ENCODE peak calls at places on chromosomes 3 and 15, in four cellular contexts. R is HepG2, S is GM12878, I is K562. B is an unnamed sample.

GRCh38 chr3:82942041-82942440 is 1180.6 kb upstream of the GBE1 start:
- DNase-seq in S (peak; percentile 16), I (no peak), R (no peak), B (no peak)

GRCh38 chr3:113832477-113833164 is 6.0 kb upstream of the GRAMD1C start:
- DNase-seq in S (peak; percentile 47), R (peak; percentile 42), I (no peak), B (no peak)

GRCh38 chr15:45794304-45794703 is 159.5 kb downstream of the SQOR start:
- DNase-seq in S (no peak), R (no peak), I (no peak), B (no peak)

GRCh38 chr3:138348107-138348949 is at the start of gene MRAS:
- DNase-seq in S (no peak), I (peak; percentile 60), R (peak; percentile 59), B (peak; percentile 79)

GRCh38 chr3:45896956-45897355 is 10.6 kb downstream of the CCR9 start:
- DNase-seq in S (no peak), I (no peak), R (no peak), B (no peak)

GRCh38 chr15:82950746-82951370 is 1.7 kb downstream of the HOMER2 start:
- DNase-seq in R (peak; percentile 11), S (no peak), I (no peak), B (no peak)

GRCh38 chr3:98501863-98502262 is 4.4 kb downstream of the OR5K2 start:
- DNase-seq in S (no peak), I (no peak), R (no peak), B (no peak)

GRCh38 chr15:81007428-81008064 is 6.8 kb downstream of the TLNRD1 start:
- DNase-seq in R (no peak), S (no peak), I (no peak), B (no peak)

GRCh38 chr15:49718234-49718633 is 97.4 kb downstream of the DTWD1 start:
- DNase-seq in S (no peak), R (no peak), I (no peak), B (no peak)

GRCh38 chr15:45646220-45646619 is 11.4 kb downstream of the SQOR start:
- DNase-seq in I (no peak), R (no peak), S (no peak), B (no peak)

GRCh38 chr3:40925228-40925627 is 274.1 kb upstream of the CTNNB1 start:
- DNase-seq in R (no peak), S (no peak), I (no peak), B (no peak)

GRCh38 chr15:36075333-36075732 is 504.1 kb upstream of the CDIN1 start:
- DNase-seq in R (no peak), I (no peak), S (no peak), B (no peak)

GRCh38 chr3:152513301-152513960 is 244.7 kb downstream of the MBNL1 start:
- DNase-seq in R (no peak), S (no peak), I (no peak), B (no peak)

GRCh38 chr15:64288999-64289398 is 67.0 kb downstream of the CSNK1G1 start:
- DNase-seq in I (no peak), R (no peak), S (no peak), B (no peak)

GRCh38 chr3:120460862-120461261 is 10.1 kb upstream of the FSTL1 start:
- DNase-seq in I (no peak), S (no peak), R (no peak), B (no peak)

GRCh38 chr15:38458646-38459045 is 4.7 kb downstream of the FAM98B start:
- DNase-seq in S (no peak), I (no peak), R (no peak), B (no peak)
- TF ChIP-seq NR2C2 in S (no peak), I (no peak), R (no peak), B (no peak)

GRCh38 chr3:50510325-50510724 is 6.9 kb upstream of the CACNA2D2 start:
- DNase-seq in I (no peak), S (no peak), R (no peak), B (no peak)

GRCh38 chr3:50509715-50510114 is 6.3 kb upstream of the CACNA2D2 start:
- DNase-seq in R (no peak), S (no peak), I (no peak), B (no peak)

GRCh38 chr3:50515565-50516047 is 12.2 kb upstream of the CACNA2D2 start:
- DNase-seq in R (peak; percentile 12), I (no peak), S (no peak), B (peak; percentile 59)

GRCh38 chr3:50508821-50509220 is 5.4 kb upstream of the CACNA2D2 start:
- DNase-seq in I (no peak), R (no peak), S (no peak), B (no peak)

GRCh38 chr3:50512131-50512530 is 8.7 kb upstream of the CACNA2D2 start:
- DNase-seq in I (no peak), S (no peak), R (no peak), B (no peak)
- TF ChIP-seq NR2C2 in I (no peak), S (no peak), R (no peak), B (no peak)

GRCh38 chr3:195044411-195044810 is 226.5 kb downstream of the XXYLT1 start:
- DNase-seq in R (no peak), I (no peak), S (no peak), B (no peak)

GRCh38 chr3:195046441-195046840 is 224.5 kb downstream of the XXYLT1 start:
- DNase-seq in R (no peak), I (no peak), S (no peak), B (no peak)

GRCh38 chr3:195047536-195047935 is 223.4 kb downstream of the XXYLT1 start:
- DNase-seq in S (no peak), R (no peak), I (no peak), B (no peak)

GRCh38 chr3:195043612-195044144 is 227.3 kb downstream of the XXYLT1 start:
- DNase-seq in R (no peak), I (no peak), S (no peak), B (no peak)

DNA sequence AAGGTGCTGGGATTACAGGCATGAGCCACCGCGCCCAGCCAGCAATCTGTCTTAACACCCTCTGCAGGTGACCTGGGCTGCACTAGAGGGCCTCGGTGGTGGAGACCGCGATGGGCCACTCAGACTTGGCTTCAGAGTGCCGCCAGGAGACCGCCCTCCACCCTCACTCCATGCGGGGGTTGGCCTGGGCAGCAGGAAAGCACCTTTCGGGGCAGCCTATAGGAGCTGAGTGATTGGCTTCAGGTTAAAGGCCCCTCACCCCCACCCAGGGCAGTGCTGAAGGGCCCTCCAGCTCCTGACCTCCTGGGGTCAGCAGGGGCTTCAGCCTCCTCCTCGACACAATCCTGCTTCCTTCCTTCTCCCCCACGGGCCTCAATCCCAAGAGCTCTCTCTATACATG is 225.5 kb downstream of the XXYLT1 start:
- DNase-seq in R (no peak), S (no peak), I (no peak), B (no peak)
- TF ChIP-seq NR2C2 in R (no peak), S (no peak), I (no peak), B (no peak)

GRCh38 chr3:127790009-127790533 is 32.2 kb downstream of the MGLL start:
- DNase-seq in S (no peak), I (no peak), R (no peak), B (no peak)

GRCh38 chr3:127790580-127791183 is 31.6 kb downstream of the MGLL start:
- DNase-seq in S (no peak), R (no peak), I (no peak), B (no peak)

GRCh38 chr3:127792664-127793292 is 29.5 kb downstream of the MGLL start:
- DNase-seq in R (no peak), I (no peak), S (no peak), B (no peak)

GRCh38 chr3:127789051-127789450 is 33.3 kb downstream of the MGLL start:
- DNase-seq in R (no peak), S (no peak), I (no peak), B (no peak)

DNA sequence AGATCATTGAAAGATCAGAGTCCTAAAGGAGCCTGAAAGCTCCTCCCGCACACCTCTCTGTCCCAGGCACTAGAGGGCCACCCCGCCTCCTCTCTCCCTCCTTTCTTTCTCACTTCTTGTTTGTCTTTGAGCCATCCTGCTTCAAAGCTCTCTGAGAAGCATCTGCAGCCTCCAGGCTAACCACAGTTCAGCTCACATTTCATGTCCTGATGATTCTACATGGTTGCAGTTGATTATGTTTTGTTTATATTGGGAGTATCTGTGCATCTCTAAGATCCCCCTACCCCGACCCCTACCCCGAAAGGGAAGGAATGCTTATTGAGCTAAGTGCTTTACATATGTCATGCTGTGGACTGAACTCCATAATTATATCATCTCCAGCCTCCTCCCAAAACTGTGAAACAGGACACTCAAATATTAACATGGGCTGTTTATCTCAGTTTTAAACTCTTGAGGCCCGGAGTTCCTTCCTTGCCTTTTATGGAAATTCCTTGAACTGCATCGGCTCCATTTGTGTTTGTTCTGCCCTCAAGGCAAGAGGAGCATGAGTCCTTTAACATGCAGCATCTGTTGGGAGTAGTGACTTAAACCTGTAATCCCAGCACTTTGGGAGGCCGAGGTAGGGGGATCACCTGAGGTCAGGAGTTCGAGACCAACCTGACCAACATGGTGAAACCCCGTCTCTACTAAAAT is 30.9 kb downstream of the MGLL start:
- DNase-seq in I (peak; percentile 22), S (peak; percentile 41), R (no peak), B (peak; percentile 49)
- TF ChIP-seq NR2C2 in I (no peak), S (no peak), R (no peak), B (no peak)

GRCh38 chr15:91866971-91867372 is 13.5 kb downstream of the SLCO3A1 start:
- DNase-seq in I (no peak), S (no peak), R (no peak), B (no peak)
- TF ChIP-seq NR2C2 in I (no peak), S (no peak), R (no peak), B (no peak)

DNA sequence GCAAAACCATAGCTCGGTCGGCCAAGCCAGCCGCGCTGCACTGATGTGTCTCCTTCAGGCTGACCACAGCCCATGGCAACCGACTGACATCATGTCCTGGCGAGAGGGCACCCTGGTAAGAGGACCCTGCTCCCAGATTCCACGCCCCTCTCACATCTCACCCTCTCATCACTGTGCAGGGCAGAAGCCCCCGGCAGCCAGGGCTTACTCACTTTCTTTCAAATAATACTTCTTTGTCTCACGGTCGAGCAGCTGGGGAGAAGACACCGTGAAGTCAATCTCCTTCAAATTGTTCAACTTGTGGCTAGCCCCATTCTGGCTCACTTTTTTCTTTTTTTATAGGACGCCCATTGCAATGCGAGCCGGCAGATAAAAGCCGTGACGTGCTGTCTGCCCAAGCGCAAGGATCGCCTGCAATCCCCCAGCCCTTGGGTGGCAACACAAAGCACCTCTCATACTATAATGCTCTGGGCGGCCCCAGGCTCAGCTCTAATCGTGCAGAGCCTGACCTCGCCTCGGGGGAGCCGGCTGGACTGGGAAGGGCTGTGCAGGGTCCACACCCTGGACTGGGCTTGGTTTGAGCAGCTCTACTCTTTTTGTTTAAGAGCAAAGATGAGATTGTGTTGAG is 33.6 kb downstream of the VGLL4 start:
- DNase-seq in R (peak; percentile 81), S (no peak), I (no peak), B (no peak)
- TF ChIP-seq NR2C2 in R (no peak), S (no peak), I (no peak), B (no peak)

B was measured in WTC11.